ENCODE peak calls at places on chromosomes 5 and 9, in seven cellular contexts. T, W, R, J, M, Z and Q are unnamed samples.

GRCh38 chr9:109894921-109895758 is 115.1 kb downstream of the PALM2AKAP2 start:
- DNase-seq in J (no peak), M (peak), W (no peak), Z (no peak), T (no peak), R (no peak), Q (no peak)

GRCh38 chr9:134413890-134414731 is 87.9 kb downstream of the RXRA start:
- DNase-seq in M (peak), W (no peak), T (no peak), R (no peak), J (peak), Z (no peak), Q (no peak)

GRCh38 chr9:112332272-112332671 is 1.1 kb downstream of the PTBP3 start:
- DNase-seq in T (no peak), J (no peak), R (no peak), Z (no peak), W (peak), M (peak), Q (no peak)

GRCh38 chr5:96934291-96934694 is 1.6 kb upstream of the LNPEP start:
- DNase-seq in W (peak), J (peak), Z (no peak), M (peak), T (no peak), R (no peak), Q (no peak)

GRCh38 chr9:98218562-98219363 is 26.3 kb upstream of the CORO2A start:
- DNase-seq in R (no peak), Z (no peak), W (no peak), T (no peak), M (no peak), J (no peak), Q (no peak)

GRCh38 chr5:154518438-154518867 is 40.4 kb upstream of the HAND1 start:
- DNase-seq in W (no peak), Z (no peak), R (no peak), M (no peak), T (no peak), J (no peak), Q (no peak)

GRCh38 chr5:67350185-67350584 is 153.6 kb upstream of the CD180 start:
- DNase-seq in M (no peak), T (no peak), Z (no peak), W (no peak), R (no peak), J (no peak), Q (no peak)

GRCh38 chr9:127181595-127182190 is 59.3 kb upstream of the ANGPTL2 start:
- DNase-seq in J (no peak), Z (no peak), W (no peak), M (no peak), T (no peak), R (peak), Q (no peak)